ENCODE peak calls at places on chromosome 16, in six cellular contexts. U is T-helper 1 cell, I is amniotic epithelial cell, M is neuronal stem cell, H is bronchial epithelial cell, N is NCI-H2107. L is an unnamed sample.
A peak's percentile ranks its signal among the peaks of the same experiment; 100 is the strongest.

GRCh38 chr16:30903596-30903995 is 7.2 kb downstream of the CTF1 start:
- DNase-seq in U (no peak), I (no peak), M (no peak), H (no peak), N (no peak), L (peak; percentile 61)

GRCh38 chr16:12458591-12459400 is 344.9 kb downstream of the CPPED1 start:
- DNase-seq in U (no peak), I (no peak), M (no peak), H (no peak), N (no peak), L (no peak)

GRCh38 chr16:67470314-67470713 is 10.6 kb downstream of the ATP6V0D1 start:
- DNase-seq in U (no peak), I (no peak), M (no peak), H (no peak), N (no peak), L (no peak)

GRCh38 chr16:65178151-65178550 is 56.3 kb upstream of the CDH11 start:
- DNase-seq in U (no peak), I (no peak), M (no peak), H (peak; percentile 44), N (no peak), L (peak; percentile 14)

GRCh38 chr16:588639-588888 is 1.3 kb upstream of the RAB40C start:
- DNase-seq in U (peak; percentile 60), I (peak; percentile 71), M (no peak), H (peak; percentile 47), N (no peak), L (peak; percentile 69)

GRCh38 chr16:22425036-22425801 is 50.8 kb upstream of the CDR2 start:
- DNase-seq in U (no peak), I (no peak), M (no peak), H (no peak), N (no peak), L (no peak)

GRCh38 chr16:28140788-28141618 is 70.8 kb downstream of the XPO6 start:
- DNase-seq in U (peak; percentile 66), I (no peak), M (no peak), H (peak; percentile 79), N (no peak), L (peak; percentile 47)

GRCh38 chr16:61007694-61008093 is 1028.5 kb downstream of the CDH8 start:
- DNase-seq in U (no peak), I (no peak), M (no peak), H (no peak), N (no peak), L (no peak)

GRCh38 chr16:48347980-48348379 is 37.2 kb downstream of the SIAH1 start:
- DNase-seq in U (no peak), I (no peak), M (no peak), H (no peak), N (no peak), L (no peak)

GRCh38 chr16:1145383-1146100 is 7.4 kb upstream of the CACNA1H start:
- DNase-seq in U (no peak), I (no peak), M (no peak), H (no peak), N (no peak), L (no peak)

GRCh38 chr16:49183911-49184310 is 97.7 kb downstream of the CBLN1 start:
- DNase-seq in U (no peak), I (no peak), M (peak; percentile 15), H (peak; percentile 35), N (peak; percentile 2), L (no peak)

GRCh38 chr16:55488306-55488705 is 9.3 kb downstream of the MMP2 start:
- DNase-seq in U (no peak), I (no peak), M (no peak), H (no peak), N (no peak), L (no peak)

GRCh38 chr16:89090182-89090630 is 3.4 kb upstream of the ACSF3 start:
- DNase-seq in U (no peak), I (no peak), M (no peak), H (no peak), N (no peak), L (no peak)

L was measured in fibroblast of pulmonary artery.